ENCODE peak calls at places on chromosomes 2 and 18, in five cellular contexts. One of them, this sample, is unnamed.

GRCh38 chr2:29075894-29076700 is 1.8 kb upstream of the PCARE start:
- DNase-seq in mesenteric fat pad: no peak
- DNase-seq in HEK293T: no peak
- DNase-seq in psoas muscle: no peak
- DNase-seq in activated CD4-positive, alpha-beta T cell treated with anti-CD3 and anti-CD28 coated beads for 24 hours: no peak
- DNase-seq in this sample: no peak

GRCh38 chr2:11344956-11345671 is 678 bp upstream of the ROCK2 start:
- DNase-seq in activated CD4-positive, alpha-beta T cell treated with anti-CD3 and anti-CD28 coated beads for 24 hours: no peak
- DNase-seq in psoas muscle: peak; percentile 52
- DNase-seq in mesenteric fat pad: no peak
- DNase-seq in HEK293T: no peak
- DNase-seq in this sample: no peak

GRCh38 chr2:196967126-196967525 is 40.6 kb upstream of the PGAP1 start:
- DNase-seq in activated CD4-positive, alpha-beta T cell treated with anti-CD3 and anti-CD28 coated beads for 24 hours: no peak
- DNase-seq in mesenteric fat pad: no peak
- DNase-seq in HEK293T: peak; percentile 24
- DNase-seq in psoas muscle: no peak
- DNase-seq in this sample: no peak

GRCh38 chr18:44731866-44732555 is 51.3 kb downstream of the SETBP1 start:
- DNase-seq in psoas muscle: no peak
- DNase-seq in mesenteric fat pad: no peak
- DNase-seq in HEK293T: no peak
- DNase-seq in activated CD4-positive, alpha-beta T cell treated with anti-CD3 and anti-CD28 coated beads for 24 hours: no peak
- DNase-seq in this sample: no peak

GRCh38 chr2:84963692-84964405 is 7.1 kb upstream of the KCMF1 start:
- DNase-seq in activated CD4-positive, alpha-beta T cell treated with anti-CD3 and anti-CD28 coated beads for 24 hours: no peak
- DNase-seq in mesenteric fat pad: no peak
- DNase-seq in HEK293T: no peak
- DNase-seq in psoas muscle: no peak
- DNase-seq in this sample: no peak

GRCh38 chr2:14577843-14578242 is 54.7 kb upstream of the LRATD1 start:
- DNase-seq in psoas muscle: no peak
- DNase-seq in mesenteric fat pad: no peak
- DNase-seq in HEK293T: no peak
- DNase-seq in activated CD4-positive, alpha-beta T cell treated with anti-CD3 and anti-CD28 coated beads for 24 hours: no peak
- DNase-seq in this sample: no peak

GRCh38 chr2:170587937-170588336 is 127.2 kb upstream of the SP5 start:
- DNase-seq in psoas muscle: no peak
- DNase-seq in mesenteric fat pad: no peak
- DNase-seq in HEK293T: no peak
- DNase-seq in activated CD4-positive, alpha-beta T cell treated with anti-CD3 and anti-CD28 coated beads for 24 hours: no peak
- DNase-seq in this sample: no peak

GRCh38 chr2:69291004-69291650 is 95.9 kb downstream of the GFPT1 start:
- DNase-seq in HEK293T: no peak
- DNase-seq in mesenteric fat pad: no peak
- DNase-seq in psoas muscle: no peak
- DNase-seq in activated CD4-positive, alpha-beta T cell treated with anti-CD3 and anti-CD28 coated beads for 24 hours: no peak
- DNase-seq in this sample: no peak

GRCh38 chr2:29480423-29480822 is 365.2 kb downstream of the CLIP4 start:
- DNase-seq in mesenteric fat pad: no peak
- DNase-seq in psoas muscle: no peak
- DNase-seq in activated CD4-positive, alpha-beta T cell treated with anti-CD3 and anti-CD28 coated beads for 24 hours: no peak
- DNase-seq in HEK293T: no peak
- DNase-seq in this sample: no peak

GRCh38 chr2:211867845-211868361 is 670.7 kb downstream of the ERBB4 start:
- DNase-seq in activated CD4-positive, alpha-beta T cell treated with anti-CD3 and anti-CD28 coated beads for 24 hours: no peak
- DNase-seq in HEK293T: no peak
- DNase-seq in psoas muscle: no peak
- DNase-seq in mesenteric fat pad: no peak
- DNase-seq in this sample: no peak

GRCh38 chr18:23727707-23728493 is 38.6 kb downstream of the LAMA3 start:
- DNase-seq in mesenteric fat pad: no peak
- DNase-seq in psoas muscle: no peak
- DNase-seq in activated CD4-positive, alpha-beta T cell treated with anti-CD3 and anti-CD28 coated beads for 24 hours: no peak
- DNase-seq in HEK293T: no peak
- DNase-seq in this sample: no peak

GRCh38 chr2:157258520-157259326 is 1.2 kb downstream of the GALNT5 start:
- DNase-seq in psoas muscle: no peak
- DNase-seq in activated CD4-positive, alpha-beta T cell treated with anti-CD3 and anti-CD28 coated beads for 24 hours: no peak
- DNase-seq in mesenteric fat pad: no peak
- DNase-seq in HEK293T: no peak
- DNase-seq in this sample: no peak

GRCh38 chr18:24009246-24009645 is 5.3 kb upstream of the TTC39C start:
- DNase-seq in mesenteric fat pad: no peak
- DNase-seq in activated CD4-positive, alpha-beta T cell treated with anti-CD3 and anti-CD28 coated beads for 24 hours: no peak
- DNase-seq in HEK293T: no peak
- DNase-seq in psoas muscle: no peak
- DNase-seq in this sample: no peak

GRCh38 chr2:122660786-122661634 is 905.6 kb downstream of the TSN start:
- DNase-seq in psoas muscle: no peak
- DNase-seq in activated CD4-positive, alpha-beta T cell treated with anti-CD3 and anti-CD28 coated beads for 24 hours: no peak
- DNase-seq in mesenteric fat pad: no peak
- DNase-seq in HEK293T: no peak
- DNase-seq in this sample: no peak